ENCODE peak calls at places on chromosomes 4 and X, in ten cellular contexts. I, L, N, X, P, C, V, Q, Y and W are unnamed samples.
A peak's percentile ranks its signal among the peaks of the same experiment; 100 is the strongest.

GRCh38 chrX:44770111-44770510 is 73.7 kb upstream of the DUSP21 start:
- DNase-seq in Y (no peak), V (no peak), P (no peak), X (no peak), L (no peak), I (no peak), C (no peak), N (no peak), Q (no peak), W (no peak)

GRCh38 chr4:169060396-169061081 is 50.5 kb upstream of the CBR4 start:
- DNase-seq in X (no peak), L (no peak), Y (no peak), V (no peak), P (no peak), I (no peak), C (no peak), N (no peak), Q (no peak), W (no peak)

GRCh38 chr4:168803727-168804126 is 206.3 kb downstream of the CBR4 start:
- DNase-seq in N (peak; percentile 88), C (no peak), V (no peak), I (no peak), P (no peak), Q (no peak), X (no peak), L (no peak), Y (no peak), W (no peak)

GRCh38 chrX:28946846-28947245 is 359.6 kb downstream of the IL1RAPL1 start:
- DNase-seq in L (no peak), N (peak; percentile 41), Q (no peak), I (no peak), P (no peak), X (no peak), Y (no peak), C (no peak), V (no peak), W (no peak)

GRCh38 chr4:155604718-155605601 is 61.7 kb upstream of the GUCY1A1 start:
- DNase-seq in X (no peak), L (peak; percentile 47), N (peak; percentile 93), V (no peak), C (peak; percentile 84), I (no peak), Q (no peak), Y (peak; percentile 27), P (no peak), W (no peak)

GRCh38 chr4:121742794-121743193 is 22.2 kb downstream of the SMIM43 start:
- DNase-seq in L (no peak), P (no peak), N (no peak), V (no peak), I (no peak), Q (no peak), Y (no peak), C (no peak), X (no peak), W (no peak)

GRCh38 chr4:118034061-118034785 is at the start of gene NDST3:
- DNase-seq in V (peak; percentile 43), C (no peak), P (no peak), N (peak; percentile 31), Q (peak; percentile 24), Y (peak; percentile 78), I (no peak), X (no peak), L (no peak), W (peak; percentile 89)

GRCh38 chr4:99852199-99852718 is 35.6 kb downstream of the DAPP1 start:
- DNase-seq in Y (no peak), I (no peak), V (no peak), C (no peak), Q (no peak), X (no peak), P (no peak), N (no peak), L (no peak), W (no peak)

GRCh38 chr4:183797445-183798248 is 107.5 kb upstream of the STOX2 start:
- DNase-seq in P (no peak), L (no peak), V (peak; percentile 56), N (no peak), I (peak; percentile 92), Y (peak; percentile 53), X (no peak), Q (no peak), C (no peak), W (peak; percentile 35)

GRCh38 chr4:183532823-183533222 is 28.0 kb downstream of the ING2 start:
- DNase-seq in P (no peak), Q (no peak), L (no peak), I (no peak), C (no peak), X (no peak), N (peak; percentile 29), V (no peak), Y (no peak), W (no peak)

GRCh38 chr4:41179086-41179374 is 35.3 kb downstream of the APBB2 start:
- DNase-seq in V (no peak), Q (no peak), I (no peak), P (no peak), X (no peak), N (no peak), C (no peak), L (no peak), Y (no peak), W (no peak)

GRCh38 chr4:145507636-145508035 is 26.0 kb downstream of the SMAD1 start:
- DNase-seq in V (no peak), Q (no peak), N (peak; percentile 56), P (no peak), L (no peak), C (no peak), Y (no peak), I (no peak), X (no peak), W (no peak)

DNA sequence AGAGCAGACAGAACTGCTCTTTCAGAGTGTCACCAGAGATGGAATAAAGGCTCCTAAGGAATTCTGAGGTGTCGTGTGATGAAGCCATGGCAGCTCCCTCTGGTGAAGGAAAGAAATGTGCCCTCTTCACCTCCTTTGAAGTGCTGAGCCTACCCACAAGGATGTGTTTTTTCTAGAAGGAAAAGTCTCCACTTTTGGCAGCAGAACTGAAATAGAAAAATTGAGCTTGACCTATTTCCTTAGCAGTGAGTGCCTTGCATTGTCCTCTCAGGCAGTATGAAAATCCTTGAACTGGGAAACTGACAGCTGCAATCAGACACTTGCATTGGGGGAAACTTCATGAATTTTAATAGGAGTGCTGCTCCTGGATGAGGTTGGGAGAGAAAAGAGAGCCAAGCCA is 95.2 kb downstream of the DCLK2 start:
- DNase-seq in Y (no peak), V (no peak), C (no peak), X (no peak), L (no peak), I (no peak), Q (no peak), N (no peak), P (no peak), W (no peak)
- TF ChIP-seq POLR2A in Y (no peak), V (no peak), C (no peak), X (no peak), L (no peak), I (no peak), Q (no peak), N (no peak), P (no peak), W (no peak)

GRCh38 chrX:153954618-153955450 is 10.4 kb upstream of the RENBP start:
- DNase-seq in Y (no peak), V (no peak), P (no peak), N (no peak), L (no peak), X (no peak), I (no peak), Q (no peak), C (no peak), W (no peak)

GRCh38 chrX:153955451-153955732 is 10.9 kb upstream of the RENBP start:
- DNase-seq in N (no peak), X (no peak), Q (no peak), Y (no peak), I (no peak), P (no peak), L (no peak), C (no peak), V (no peak), W (no peak)

GRCh38 chrX:153953342-153953830 is 8.9 kb upstream of the RENBP start:
- DNase-seq in I (no peak), V (peak; percentile 87), C (peak; percentile 93), Q (peak; percentile 81), Y (peak; percentile 79), L (peak; percentile 85), X (no peak), P (peak; percentile 86), N (peak; percentile 50), W (peak; percentile 72)

GRCh38 chrX:153952373-153953026 is 8.1 kb upstream of the RENBP start:
- DNase-seq in N (no peak), V (no peak), L (no peak), C (no peak), P (no peak), Y (no peak), Q (no peak), X (no peak), I (no peak), W (no peak)

GRCh38 chrX:153953892-153954617 is 9.6 kb upstream of the RENBP start:
- DNase-seq in I (no peak), Y (no peak), V (no peak), L (no peak), C (no peak), Q (no peak), X (no peak), P (no peak), N (no peak), W (no peak)
- TF ChIP-seq POLR2A in I (no peak), Y (no peak), V (no peak), L (no peak), C (no peak), Q (no peak), X (no peak), P (no peak), N (no peak), W (no peak)

GRCh38 chrX:16882702-16883486 is 12.7 kb upstream of the RBBP7 start:
- DNase-seq in I (peak; percentile 37), X (peak; percentile 37), L (peak; percentile 88), V (peak; percentile 79), P (peak; percentile 69), Q (no peak), N (peak; percentile 64), C (peak; percentile 79), Y (peak; percentile 74), W (peak; percentile 78)
- TF ChIP-seq POLR2A in I (no peak), X (no peak), L (no peak), V (no peak), P (no peak), Q (no peak), N (no peak), C (no peak), Y (no peak), W (no peak)

GRCh38 chrX:497201-497710 is 110.5 kb upstream of the PPP2R3B start:
- DNase-seq in N (no peak), P (no peak), Q (no peak), C (no peak), I (no peak), L (no peak), Y (no peak), V (no peak), X (no peak), W (no peak)

GRCh38 chrX:506341-506740 is 119.6 kb upstream of the PPP2R3B start:
- DNase-seq in L (no peak), Y (no peak), I (no peak), P (no peak), Q (no peak), V (no peak), X (no peak), N (no peak), C (no peak), W (no peak)

GRCh38 chrX:499870-500364 is 113.2 kb upstream of the PPP2R3B start:
- DNase-seq in X (no peak), C (no peak), Q (no peak), L (no peak), Y (no peak), N (no peak), V (no peak), P (no peak), I (no peak), W (no peak)

GRCh38 chrX:500481-501010 is 113.8 kb upstream of the PPP2R3B start:
- DNase-seq in Y (no peak), I (no peak), N (no peak), L (no peak), P (no peak), C (no peak), V (no peak), X (no peak), Q (no peak), W (no peak)
- TF ChIP-seq POLR2A in Y (no peak), I (no peak), N (no peak), L (no peak), P (no peak), C (no peak), V (no peak), X (no peak), Q (no peak), W (no peak)